ENCODE peak calls at places on chromosomes 2 and 18, in six cellular contexts. Y is H1, X is HCT116, Z is K562, Q is GM12878, E is HepG2. A is an unnamed sample.

GRCh38 chr2:119432882-119433522 is 1.3 kb downstream of the TMEM37 start:
- DNase-seq in Y (no peak), X (no peak), Z (no peak), Q (no peak), E (no peak), A (no peak)

GRCh38 chr2:179915395-179915992 is 54.1 kb upstream of the ZNF385B start:
- DNase-seq in Y (no peak), X (no peak), Z (no peak), Q (no peak), E (no peak), A (no peak)

GRCh38 chr2:239305222-239305575 is 95.6 kb downstream of the HDAC4 start:
- DNase-seq in Y (no peak), X (no peak), Z (no peak), Q (no peak), E (no peak), A (no peak)

GRCh38 chr18:76382265-76382664 is 112.8 kb downstream of the ZNF516 start:
- DNase-seq in Y (no peak), X (no peak), Z (no peak), Q (no peak), E (no peak), A (no peak)

GRCh38 chr2:233445152-233445830 is 91.0 kb downstream of the DGKD start:
- DNase-seq in Y (no peak), X (no peak), Z (no peak), Q (no peak), E (no peak), A (no peak)

GRCh38 chr2:231933916-231934401 is 7.8 kb upstream of the NPPC start:
- DNase-seq in Y (peak; percentile 45), X (no peak), Z (no peak), Q (no peak), E (no peak), A (no peak)

GRCh38 chr2:31202833-31203232 is 14.5 kb downstream of the CAPN14 start:
- DNase-seq in Y (peak; percentile 16), X (no peak), Z (no peak), Q (no peak), E (no peak), A (no peak)

GRCh38 chr18:48842259-48843061 is 108.3 kb downstream of the SMAD7 start:
- DNase-seq in Y (no peak), X (no peak), Z (peak; percentile 24), Q (no peak), E (no peak), A (no peak)

GRCh38 chr2:42910657-42911405 is 118.4 kb upstream of the HAAO start:
- DNase-seq in Y (no peak), X (no peak), Z (no peak), Q (no peak), E (no peak), A (no peak)

GRCh38 chr2:69177785-69178636 is 165.0 kb downstream of the ANTXR1 start:
- DNase-seq in Y (peak; percentile 98), X (peak; percentile 75), Z (peak; percentile 92), Q (no peak), E (peak; percentile 99), A (peak; percentile 97)

GRCh38 chr2:26900831-26901321 is 52.9 kb downstream of the DPYSL5 start:
- DNase-seq in Y (no peak), X (no peak), Z (no peak), Q (no peak), E (no peak), A (no peak)

GRCh38 chr2:226376516-226377180 is 423.0 kb downstream of the IRS1 start:
- DNase-seq in Y (no peak), X (no peak), Z (no peak), Q (no peak), E (no peak), A (no peak)

GRCh38 chr2:239473211-239473805 is 72.5 kb upstream of the HDAC4 start:
- DNase-seq in Y (no peak), X (no peak), Z (no peak), Q (no peak), E (no peak), A (no peak)

GRCh38 chr18:57015036-57015805 is 131.7 kb upstream of the BOD1L2 start:
- DNase-seq in Y (no peak), X (no peak), Z (no peak), Q (no peak), E (no peak), A (no peak)

GRCh38 chr2:156042895-156043294 is 289.6 kb downstream of the NR4A2 start:
- DNase-seq in Y (no peak), X (no peak), Z (no peak), Q (no peak), E (peak; percentile 45), A (no peak)

GRCh38 chr18:966095-967036 is 61.7 kb downstream of the ADCYAP1 start:
- DNase-seq in Y (no peak), X (no peak), Z (no peak), Q (no peak), E (no peak), A (no peak)

GRCh38 chr2:83587309-83587708 is 871.8 kb downstream of the SUCLG1 start:
- DNase-seq in Y (no peak), X (no peak), Z (no peak), Q (no peak), E (no peak), A (no peak)

GRCh38 chr2:35298493-35298892 is 1057.1 kb upstream of the CRIM1 start:
- DNase-seq in Y (no peak), X (no peak), Z (no peak), Q (no peak), E (no peak), A (no peak)

GRCh38 chr2:177164584-177165052 is 48.0 kb upstream of the HNRNPA3 start:
- DNase-seq in Y (peak; percentile 89), X (peak; percentile 68), Z (peak; percentile 80), Q (peak; percentile 56), E (peak; percentile 82), A (peak; percentile 68)

GRCh38 chr2:163878718-163879117 is 142.9 kb upstream of the FIGN start:
- DNase-seq in Y (peak; percentile 71), X (peak; percentile 12), Z (peak; percentile 4), Q (no peak), E (peak; percentile 59), A (peak; percentile 52)

DNA sequence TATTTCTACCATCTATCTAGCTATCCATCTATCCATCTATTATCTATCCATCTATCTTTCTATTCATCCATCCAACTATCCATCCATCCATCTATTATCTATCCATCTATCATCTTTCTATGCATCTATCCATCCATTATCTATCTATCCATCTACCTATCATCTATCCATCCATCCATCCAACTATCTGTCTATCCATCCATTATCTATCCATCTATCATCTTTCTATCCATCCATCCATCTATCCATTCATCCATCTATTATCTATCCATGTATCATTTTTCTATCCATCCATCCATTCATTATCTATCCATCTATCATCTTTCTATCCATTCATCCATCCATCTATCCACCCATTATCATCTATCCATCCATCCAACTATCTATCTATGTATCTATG is 24.6 kb upstream of the ZNF407 start:
- DNase-seq in Y (no peak), X (no peak), Z (no peak), Q (no peak), E (no peak), A (no peak)
- TF ChIP-seq ZNF274 in Y (no peak), X (no peak), Z (no peak), Q (no peak), E (no peak), A (no peak)

GRCh38 chr2:236538242-236538641 is 31.4 kb upstream of the ACKR3 start:
- DNase-seq in Y (no peak), X (no peak), Z (no peak), Q (no peak), E (no peak), A (no peak)
- TF ChIP-seq YY1 in Y (no peak), X (no peak), Z (no peak), Q (no peak), E (no peak), A (no peak)

DNA sequence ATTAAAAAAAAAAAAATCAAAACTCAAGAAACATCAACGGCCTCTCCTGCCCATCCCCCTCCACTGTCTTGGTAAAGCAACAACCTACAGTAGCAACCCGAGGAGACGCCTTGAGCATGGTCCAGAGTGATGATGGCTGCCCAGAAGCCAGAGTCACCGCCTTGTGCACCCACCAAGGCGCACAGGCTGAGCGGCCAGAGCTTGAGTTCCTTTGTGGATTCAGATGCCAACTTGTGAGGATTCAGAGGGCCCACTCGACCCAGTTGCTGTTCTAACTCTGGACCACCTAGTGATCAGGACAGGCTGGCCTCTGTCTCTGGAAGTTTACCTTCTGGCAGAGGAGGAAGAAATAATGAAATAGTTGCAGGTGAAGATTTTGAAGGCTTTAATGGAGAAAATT is 105.0 kb downstream of the PDCL3 start:
- DNase-seq in Y (peak; percentile 19), X (no peak), Z (no peak), Q (no peak), E (no peak), A (no peak)
- TF ChIP-seq ZNF274 in Y (no peak), X (no peak), Z (no peak), Q (no peak), E (no peak), A (no peak)

GRCh38 chr2:203122317-203122998 is 107.8 kb downstream of the NBEAL1 start:
- DNase-seq in Y (no peak), X (no peak), Z (no peak), Q (no peak), E (peak; percentile 34), A (no peak)
- TF ChIP-seq YY1 in Y (no peak), X (no peak), Z (no peak), Q (no peak), E (no peak), A (no peak)

GRCh38 chr2:39218401-39218800 is 25.4 kb downstream of the CDKL4 start:
- DNase-seq in Y (no peak), X (no peak), Z (no peak), Q (no peak), E (no peak), A (no peak)

GRCh38 chr2:39217192-39217550 is 26.6 kb downstream of the CDKL4 start:
- DNase-seq in Y (no peak), X (no peak), Z (no peak), Q (no peak), E (no peak), A (no peak)

GRCh38 chr2:39220136-39220535 is 23.6 kb downstream of the CDKL4 start:
- DNase-seq in Y (no peak), X (no peak), Z (no peak), Q (no peak), E (no peak), A (no peak)

GRCh38 chr2:39215545-39215944 is 28.2 kb downstream of the CDKL4 start:
- DNase-seq in Y (no peak), X (no peak), Z (no peak), Q (no peak), E (no peak), A (no peak)

DNA sequence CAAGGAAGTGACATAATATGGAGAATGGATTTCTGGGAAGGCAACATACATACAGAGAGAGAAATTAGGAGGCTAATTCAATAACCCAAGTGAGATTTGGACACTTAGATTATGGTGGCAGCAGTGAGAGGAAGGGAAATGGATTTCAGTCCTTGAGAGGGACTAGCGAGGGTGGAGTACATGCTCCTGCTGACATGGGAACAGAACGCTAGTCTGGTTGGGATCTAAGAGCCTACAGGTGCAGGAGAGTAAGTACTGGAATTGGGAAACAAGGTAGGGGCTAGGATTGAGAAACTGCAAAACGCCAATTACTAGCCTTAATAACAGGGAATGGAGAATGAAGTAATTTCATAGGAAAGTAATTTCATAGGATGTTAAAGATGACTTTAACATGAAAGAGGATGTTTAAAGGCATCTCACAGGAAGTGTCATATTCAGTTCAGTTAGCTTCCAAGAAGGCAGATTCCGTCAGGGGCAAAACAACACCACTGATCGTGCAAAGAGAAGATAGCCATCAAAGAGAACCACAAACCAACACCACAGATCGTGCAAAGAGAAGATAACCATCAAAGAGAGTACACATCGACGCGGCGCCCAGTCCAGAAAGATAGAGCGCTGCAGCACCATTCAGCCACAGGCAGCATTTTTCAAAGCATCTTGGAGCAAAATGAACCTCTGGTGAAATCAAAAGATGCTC is 27.1 kb downstream of the CDKL4 start:
- DNase-seq in Y (no peak), X (no peak), Z (no peak), Q (no peak), E (peak; percentile 78), A (no peak)
- TF ChIP-seq ZNF274 in Y (no peak), X (no peak), Z (no peak), Q (no peak), E (no peak), A (no peak)

A was measured in NT2/D1.